ENCODE peak calls at places on chromosome 9, in ten cellular contexts. U is activated naive CD4-positive, alpha-beta T cell treated with anti-CD3 and anti-CD28 coated beads, Interleukin-2, amount 50 U/mL, for 16 hours; C is CD4-positive, alpha-beta T cell; O is NAMALWA; Q is HL-60; P is hypothalamus; X is effector CD4-positive, alpha-beta T cell; B is sigmoid colon; H is NCI-H226; S is stimulated activated CD4-positive, alpha-beta T cell treated with anti-CD3 and anti-CD28 coated beads, Interleukin-15, amount 100 ng/mL, for 24 hours. A is an unnamed sample.
A peak's percentile ranks its signal among the peaks of the same experiment; 100 is the strongest.

GRCh38 chr9:124078641-124079040 is 67.1 kb downstream of the LHX2 start:
- DNase-seq in C (no peak), P (no peak), X (no peak), O (no peak), Q (no peak), U (no peak), B (no peak), H (peak; percentile 87), S (no peak), A (no peak)

GRCh38 chr9:131098391-131099087 is 2.2 kb downstream of the AIF1L start:
- DNase-seq in P (no peak), S (no peak), B (no peak), Q (no peak), O (no peak), C (no peak), U (no peak), H (no peak), X (no peak), A (no peak)

GRCh38 chr9:95857122-95857521 is 18.4 kb upstream of the ERCC6L2 start:
- DNase-seq in U (no peak), S (no peak), H (peak; percentile 54), C (no peak), P (no peak), O (no peak), Q (no peak), X (no peak), B (no peak), A (no peak)

GRCh38 chr9:69604568-69605219 is 67.5 kb downstream of the APBA1 start:
- DNase-seq in X (no peak), Q (no peak), U (no peak), P (no peak), S (no peak), B (no peak), H (no peak), C (no peak), O (no peak), A (no peak)

GRCh38 chr9:121059998-121060636 is 10.0 kb upstream of the C5 start:
- DNase-seq in P (no peak), U (no peak), S (peak; percentile 31), C (no peak), H (peak; percentile 47), B (no peak), Q (no peak), O (peak; percentile 81), X (peak; percentile 22), A (peak; percentile 73)

GRCh38 chr9:120868676-120869359 is 8.2 kb downstream of the PHF19 start:
- DNase-seq in C (peak; percentile 98), H (peak; percentile 97), Q (peak; percentile 93), U (peak; percentile 98), O (peak; percentile 98), X (peak; percentile 94), S (peak; percentile 98), P (peak; percentile 89), B (peak; percentile 98), A (peak; percentile 98)

GRCh38 chr9:76213751-76214150 is 180.5 kb downstream of the RFK start:
- DNase-seq in Q (no peak), P (no peak), O (no peak), S (no peak), C (no peak), X (no peak), B (no peak), U (no peak), H (peak; percentile 32), A (no peak)

GRCh38 chr9:132160802-132161742 is 786 bp upstream of the NTNG2 start:
- DNase-seq in U (peak; percentile 43), S (peak; percentile 71), Q (peak; percentile 64), P (no peak), B (no peak), C (peak; percentile 57), X (peak; percentile 23), O (no peak), H (peak; percentile 42), A (peak; percentile 75)

GRCh38 chr9:122125158-122125890 is 32.2 kb upstream of the TTLL11 start:
- DNase-seq in B (peak; percentile 87), Q (peak; percentile 29), S (peak; percentile 85), U (peak; percentile 82), O (peak; percentile 85), C (peak; percentile 81), X (peak; percentile 65), P (peak; percentile 84), H (peak; percentile 43), A (peak; percentile 86)

GRCh38 chr9:35844628-35845301 is 15.7 kb downstream of the TMEM8B start:
- DNase-seq in U (no peak), S (no peak), B (peak; percentile 70), X (peak; percentile 16), O (peak; percentile 82), H (peak; percentile 61), P (no peak), C (no peak), Q (peak; percentile 78), A (peak; percentile 92)

GRCh38 chr9:5671711-5672353 is 42.9 kb downstream of the RIC1 start:
- DNase-seq in P (no peak), C (no peak), B (no peak), Q (no peak), H (no peak), U (no peak), S (no peak), O (no peak), X (no peak), A (no peak)

GRCh38 chr9:134343637-134344036 is 17.4 kb downstream of the RXRA start:
- DNase-seq in Q (no peak), B (peak; percentile 81), U (no peak), S (no peak), H (no peak), C (no peak), X (no peak), P (no peak), O (no peak), A (no peak)

GRCh38 chr9:35954942-35955546 is 2.9 kb downstream of the OR2S2 start:
- DNase-seq in S (peak; percentile 57), O (peak; percentile 84), P (peak; percentile 53), U (peak; percentile 49), Q (peak; percentile 21), H (peak; percentile 19), X (peak; percentile 24), C (no peak), B (no peak), A (peak; percentile 84)

GRCh38 chr9:123296174-123296573 is 27.8 kb upstream of the STRBP start:
- DNase-seq in O (no peak), S (no peak), X (no peak), P (no peak), Q (no peak), H (peak; percentile 28), U (no peak), B (no peak), C (no peak), A (no peak)

GRCh38 chr9:108443278-108443633 is 412.5 kb downstream of the ACTL7B start:
- DNase-seq in P (no peak), B (no peak), X (no peak), S (no peak), C (no peak), Q (no peak), U (no peak), H (no peak), O (no peak), A (no peak)

GRCh38 chr9:121323449-121324151 is 46.5 kb downstream of the STOM start:
- DNase-seq in C (no peak), O (no peak), X (no peak), U (no peak), S (no peak), H (no peak), Q (no peak), P (no peak), B (no peak), A (no peak)

GRCh38 chr9:104775961-104776360 is 12.0 kb downstream of the NIPSNAP3B start:
- DNase-seq in H (no peak), X (no peak), B (no peak), O (no peak), P (no peak), U (no peak), C (no peak), S (no peak), Q (no peak), A (peak; percentile 46)

GRCh38 chr9:6414291-6414690 is 1.3 kb downstream of the UHRF2 start:
- DNase-seq in S (peak; percentile 12), X (no peak), H (no peak), P (no peak), C (no peak), U (no peak), O (peak; percentile 54), B (no peak), Q (no peak), A (peak; percentile 98)

GRCh38 chr9:109971226-109971625 is 191.2 kb downstream of the PALM2AKAP2 start:
- DNase-seq in B (no peak), U (no peak), S (no peak), O (no peak), X (no peak), Q (no peak), H (no peak), C (no peak), P (no peak), A (no peak)